ENCODE peak calls at places on chromosomes 3 and 15, in four cellular contexts. J is heart left ventricle, Y is SK-N-SH, X is HepG2. M is an unnamed sample. For H3K4me1, the result is how much of the 10 kb centered on the place peaks cover.

GRCh38 chr3:112894258-112894657 is 47.6 kb upstream of the CD200R1L start:
- DNase-seq in Y (no peak), X (no peak), J (no peak), M (no peak)

GRCh38 chr3:134696155-134696554 is 45.3 kb upstream of the KY start:
- DNase-seq in J (peak), X (no peak), Y (no peak), M (no peak)

GRCh38 chr3:177211503-177212277 is 14.4 kb upstream of the TBL1XR1 start:
- DNase-seq in J (no peak), X (peak), Y (no peak), M (no peak)

GRCh38 chr3:48459773-48460516 is 13.4 kb downstream of the ATRIP start:
- DNase-seq in J (no peak), X (no peak), Y (no peak), M (no peak)

GRCh38 chr15:61812476-61812875 is 247.8 kb downstream of the VPS13C start:
- DNase-seq in X (no peak), Y (no peak), J (no peak), M (no peak)

GRCh38 chr3:70832035-70832795 is 519.8 kb upstream of the MDFIC2 start:
- DNase-seq in X (no peak), J (peak), Y (no peak), M (no peak)

GRCh38 chr15:83446417-83446816 is 724 bp upstream of the SH3GL3 start:
- DNase-seq in J (no peak), Y (no peak), X (no peak), M (no peak)

GRCh38 chr3:44862221-44862637 is 517 bp downstream of the TMEM42 start:
- DNase-seq in X (peak), J (no peak), Y (no peak), M (no peak)

GRCh38 chr15:57570994-57571393 is 20.7 kb upstream of the MYZAP start:
- DNase-seq in J (no peak), X (peak), Y (no peak), M (no peak)

GRCh38 chr3:114128231-114128630 is 50.6 kb downstream of the DRD3 start:
- DNase-seq in Y (no peak), X (no peak), J (no peak), M (no peak)

GRCh38 chr3:188150982-188151381 is 3.0 kb upstream of the LPP start:
- DNase-seq in J (no peak), Y (no peak), X (no peak), M (no peak)

GRCh38 chr3:31247063-31247447 is 285.7 kb upstream of the STT3B start:
- DNase-seq in X (no peak), Y (no peak), J (no peak), M (no peak)
- TF ChIP-seq CTCF in X (no peak), Y (no peak), J (no peak), M (no peak)

GRCh38 chr15:78174398-78174797 is 25.2 kb downstream of the IDH3A start:
- DNase-seq in J (no peak), Y (no peak), X (no peak), M (no peak)
- H3K4me1 ChIP-seq in J (under half), Y (under half), X (under half), M (under half)

GRCh38 chr3:51968175-51968681 is 974 bp upstream of the PCBP4 start:
- DNase-seq in Y (peak), J (peak), X (peak), M (no peak)
- H3K27ac ChIP-seq in Y (peak), J (peak), X (peak), M (peak)

GRCh38 chr3:185070491-185071335 is 82.1 kb downstream of the C3orf70 start:
- DNase-seq in Y (peak), X (peak), J (no peak), M (no peak)
- TF ChIP-seq CTCF in Y (peak), X (peak), J (no peak), M (peak)

GRCh38 chr3:9682123-9682522 is 21.5 kb upstream of the CPNE9 start:
- DNase-seq in J (no peak), Y (no peak), X (no peak), M (no peak)

GRCh38 chr3:9681723-9682081 is 21.9 kb upstream of the CPNE9 start:
- DNase-seq in J (no peak), Y (no peak), X (peak), M (no peak)

GRCh38 chr3:9678493-9678892 is 25.1 kb upstream of the CPNE9 start:
- DNase-seq in X (no peak), J (no peak), Y (no peak), M (no peak)

GRCh38 chr3:9679476-9680097 is 24.0 kb upstream of the CPNE9 start:
- DNase-seq in Y (no peak), X (no peak), J (no peak), M (no peak)

DNA sequence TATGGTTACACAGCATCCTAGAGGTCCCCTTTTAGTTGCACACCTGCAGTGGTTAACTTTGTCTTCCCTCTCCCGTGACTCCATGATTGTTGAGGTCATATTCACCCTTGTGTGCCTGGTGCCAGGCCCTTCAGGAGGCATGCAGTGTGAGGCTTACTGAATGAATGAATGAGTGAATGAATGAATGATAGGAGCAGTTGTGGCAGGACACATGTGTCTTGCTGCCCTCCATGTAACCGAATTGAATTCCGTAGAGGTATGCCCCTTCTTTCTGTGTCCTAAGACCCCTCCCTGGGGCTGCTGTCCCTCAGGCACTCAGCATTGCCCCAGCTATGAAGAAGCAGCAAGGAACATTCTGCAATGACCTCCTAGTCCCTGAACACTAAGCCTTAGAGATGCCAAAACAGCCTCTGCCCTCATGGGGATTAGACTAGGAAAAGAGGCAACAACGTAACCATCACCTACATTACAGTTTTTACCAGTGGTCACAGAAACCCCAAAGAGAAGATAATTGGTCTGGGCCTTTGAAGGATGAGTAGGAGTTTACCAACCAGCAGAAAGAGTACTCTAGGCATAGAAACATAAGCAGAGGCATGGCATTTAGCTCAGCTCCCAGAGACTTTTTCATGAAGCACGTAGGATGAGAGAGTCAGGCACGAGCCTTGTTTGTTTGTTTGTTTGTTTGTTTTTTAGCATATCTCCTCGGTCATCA is 22.5 kb upstream of the CPNE9 start:
- DNase-seq in X (no peak), J (no peak), Y (no peak), M (no peak)
- H3K4me1 ChIP-seq in X (under half), J (under half), Y (under half), M (under half)

M was measured in thyroid gland.